ENCODE peak calls at places on chromosomes 6 and 20, in four cellular contexts. R, Q, G and D are unnamed samples.
A peak's percentile ranks its signal among the peaks of the same experiment; 100 is the strongest.

GRCh38 chr6:93779086-93779858 is 359.9 kb upstream of the EPHA7 start:
- ATAC-seq in R (no peak), Q (peak; percentile 62), G (no peak), D (no peak)

GRCh38 chr20:16455296-16455695 is 118.0 kb downstream of the KIF16B start:
- ATAC-seq in R (no peak), Q (no peak), G (no peak), D (no peak)

GRCh38 chr6:57224769-57225515 is 2.8 kb upstream of the RAB23 start:
- ATAC-seq in R (no peak), Q (no peak), G (no peak), D (no peak)

GRCh38 chr6:4017058-4017457 is 61.9 kb downstream of the FAM217A start:
- ATAC-seq in R (no peak), Q (no peak), G (no peak), D (no peak)

GRCh38 chr6:89980353-89980752 is 86.1 kb downstream of the GJA10 start:
- ATAC-seq in R (no peak), Q (no peak), G (no peak), D (no peak)

GRCh38 chr20:11210611-11211010 is 536.8 kb upstream of the JAG1 start:
- ATAC-seq in R (no peak), Q (no peak), G (no peak), D (no peak)

GRCh38 chr20:2331901-2332565 is 36.2 kb downstream of the TGM3 start:
- ATAC-seq in R (no peak), Q (no peak), G (no peak), D (no peak)

GRCh38 chr6:131552572-131552971 is 20.5 kb upstream of the ARG1 start:
- ATAC-seq in R (no peak), Q (no peak), G (no peak), D (no peak)

GRCh38 chr6:31794866-31795615 is 511 bp downstream of the VARS1 start:
- ATAC-seq in R (no peak), Q (peak; percentile 16), G (peak; percentile 12), D (no peak)

GRCh38 chr20:32052792-32053362 is 835 bp downstream of the HCK start:
- ATAC-seq in R (peak; percentile 74), Q (peak; percentile 80), G (no peak), D (peak; percentile 60)

GRCh38 chr6:41548098-41548840 is 2.1 kb downstream of the FOXP4 start:
- ATAC-seq in R (no peak), Q (peak; percentile 8), G (no peak), D (no peak)

GRCh38 chr6:25504661-25505060 is 147.4 kb upstream of the SCGN start:
- ATAC-seq in R (no peak), Q (no peak), G (no peak), D (no peak)

GRCh38 chr6:40720375-40720748 is 133.2 kb upstream of the LRFN2 start:
- ATAC-seq in R (no peak), Q (no peak), G (no peak), D (no peak)

GRCh38 chr20:52016022-52016421 is 175.6 kb downstream of the ZFP64 start:
- ATAC-seq in R (no peak), Q (no peak), G (no peak), D (no peak)

GRCh38 chr20:8232332-8232731 is 100.3 kb downstream of the PLCB1 start:
- ATAC-seq in R (no peak), Q (no peak), G (no peak), D (peak; percentile 48)

GRCh38 chr6:37024665-37025337 is 19.3 kb downstream of the FGD2 start:
- ATAC-seq in R (peak; percentile 20), Q (peak; percentile 55), G (no peak), D (no peak)

GRCh38 chr6:42166444-42167141 is 6.6 kb upstream of the GUCA1A start:
- ATAC-seq in R (peak; percentile 91), Q (peak; percentile 97), G (peak; percentile 98), D (peak; percentile 67)

GRCh38 chr6:105485456-105485855 is 82.6 kb upstream of the PREP start:
- ATAC-seq in R (no peak), Q (no peak), G (no peak), D (no peak)

GRCh38 chr6:131776986-131777385 is 30.8 kb upstream of the ENPP1 start:
- ATAC-seq in R (no peak), Q (no peak), G (no peak), D (no peak)

GRCh38 chr20:53903652-53903987 is 166.8 kb downstream of the BCAS1 start:
- ATAC-seq in R (peak; percentile 18), Q (no peak), G (no peak), D (no peak)

GRCh38 chr6:123879749-123880148 is 76.1 kb downstream of the NKAIN2 start:
- ATAC-seq in R (no peak), Q (no peak), G (no peak), D (no peak)

GRCh38 chr6:25007269-25007699 is 71.5 kb upstream of the RIPOR2 start:
- ATAC-seq in R (peak; percentile 57), Q (peak; percentile 2), G (peak; percentile 37), D (no peak)

GRCh38 chr6:3001773-3002293 is 2.1 kb downstream of the NQO2 start:
- ATAC-seq in R (no peak), Q (no peak), G (no peak), D (no peak)

GRCh38 chr6:39956951-39957350 is 22.7 kb upstream of the MOCS1 start:
- ATAC-seq in R (no peak), Q (no peak), G (no peak), D (no peak)

GRCh38 chr6:10033223-10033829 is 381.5 kb downstream of the TFAP2A start:
- ATAC-seq in R (no peak), Q (no peak), G (no peak), D (no peak)

GRCh38 chr20:53914091-53914860 is 156.1 kb downstream of the BCAS1 start:
- ATAC-seq in R (no peak), Q (no peak), G (no peak), D (no peak)

GRCh38 chr6:11722224-11722623 is 56.4 kb downstream of the ADTRP start:
- ATAC-seq in R (peak; percentile 52), Q (no peak), G (peak; percentile 59), D (no peak)

GRCh38 chr20:41357424-41358163 is 9.0 kb downstream of the EMILIN3 start:
- ATAC-seq in R (no peak), Q (no peak), G (no peak), D (no peak)

GRCh38 chr20:33908351-33908750 is 85.4 kb upstream of the RALY start:
- ATAC-seq in R (no peak), Q (no peak), G (no peak), D (no peak)

GRCh38 chr20:47748851-47749250 is 36.4 kb downstream of the SULF2 start:
- ATAC-seq in R (no peak), Q (peak; percentile 63), G (no peak), D (no peak)

GRCh38 chr6:158332237-158332636 is 20.0 kb downstream of the TULP4 start:
- ATAC-seq in R (no peak), Q (peak; percentile 90), G (no peak), D (no peak)

GRCh38 chr6:119717942-119718341 is 368.4 kb upstream of the MAN1A1 start:
- ATAC-seq in R (no peak), Q (no peak), G (no peak), D (no peak)

GRCh38 chr6:119716668-119717270 is 367.2 kb upstream of the MAN1A1 start:
- ATAC-seq in R (no peak), Q (no peak), G (no peak), D (no peak)

GRCh38 chr6:119726086-119726485 is 376.5 kb upstream of the MAN1A1 start:
- ATAC-seq in R (no peak), Q (no peak), G (no peak), D (no peak)

DNA sequence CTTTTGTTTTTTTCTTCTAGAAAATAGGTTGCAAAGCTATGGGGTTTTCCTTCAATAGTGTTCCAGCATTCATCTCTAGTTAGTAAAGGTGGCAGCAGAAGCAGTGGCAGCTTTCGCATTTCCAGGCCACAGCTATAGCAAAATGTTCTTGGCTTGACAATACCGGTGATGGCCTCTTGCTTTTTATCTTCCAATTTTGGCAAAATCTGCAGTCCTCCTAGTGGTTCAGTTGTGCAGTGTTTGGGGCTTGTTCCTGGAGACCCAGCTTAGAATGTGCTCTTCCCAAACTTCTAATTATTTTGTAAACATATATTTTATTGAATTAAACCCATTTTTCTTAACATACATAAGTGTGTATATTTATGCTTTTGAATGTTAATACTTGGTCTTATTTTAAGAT is 370.6 kb upstream of the MAN1A1 start:
- ATAC-seq in R (no peak), Q (no peak), G (no peak), D (no peak)
- TF ChIP-seq CTCF in R (no peak), Q (no peak), G (no peak), D (no peak)

GRCh38 chr20:20664795-20665194 is 47.6 kb downstream of the RALGAPA2 start:
- ATAC-seq in R (no peak), Q (peak; percentile 86), G (peak; percentile 55), D (no peak)
- TF ChIP-seq CTCF in R (no peak), Q (peak; percentile 38), G (peak; percentile 41), D (no peak)

GRCh38 chr20:61661025-61661424 is 404.7 kb downstream of the TAF4 start:
- ATAC-seq in R (no peak), Q (no peak), G (no peak), D (no peak)

GRCh38 chr20:61663521-61664425 is 401.9 kb downstream of the TAF4 start:
- ATAC-seq in R (no peak), Q (no peak), G (no peak), D (no peak)

GRCh38 chr20:61662946-61663460 is 402.7 kb downstream of the TAF4 start:
- ATAC-seq in R (no peak), Q (no peak), G (no peak), D (no peak)

GRCh38 chr20:61661583-61661982 is 404.1 kb downstream of the TAF4 start:
- ATAC-seq in R (no peak), Q (no peak), G (no peak), D (no peak)

DNA sequence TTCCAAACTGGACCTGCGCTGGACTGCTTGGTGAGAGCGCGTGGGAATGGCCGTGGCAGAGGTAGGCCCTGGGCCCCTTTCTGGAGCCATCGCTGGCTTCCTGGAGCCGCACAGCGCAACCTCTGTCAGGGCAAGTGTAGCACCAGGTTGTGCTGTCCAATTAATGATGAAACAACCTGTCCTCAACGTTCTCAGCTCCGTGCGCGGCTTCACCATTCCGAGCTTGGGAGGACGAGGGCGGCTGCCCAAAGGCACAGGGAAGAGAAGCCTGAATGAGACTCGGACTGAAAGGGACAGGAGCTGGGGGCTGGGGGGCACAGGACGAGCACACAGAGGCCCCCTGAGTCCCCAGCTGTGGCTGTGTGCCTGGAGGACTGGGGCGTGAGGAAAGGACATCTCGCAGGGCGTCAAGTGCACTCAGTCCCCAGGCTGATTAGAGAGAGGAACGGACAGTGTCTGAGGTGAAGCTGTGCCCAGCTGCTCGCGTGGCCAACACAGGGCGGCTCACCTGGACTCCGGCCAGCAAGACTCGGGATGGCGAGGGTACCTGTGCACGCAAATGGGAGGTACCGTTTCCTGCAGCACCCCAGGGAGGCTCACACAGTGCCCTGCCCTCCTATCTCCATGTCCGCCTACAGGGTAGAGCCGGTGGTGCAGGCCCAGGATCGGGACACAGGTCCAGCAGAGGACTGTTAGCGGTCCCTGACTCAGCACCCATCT is 403.3 kb downstream of the TAF4 start:
- ATAC-seq in R (no peak), Q (no peak), G (no peak), D (no peak)
- TF ChIP-seq CTCF in R (no peak), Q (no peak), G (no peak), D (no peak)

GRCh38 chr6:30490031-30490876 is 945 bp downstream of the HLA-E start:
- ATAC-seq in R (peak; percentile 56), Q (peak; percentile 89), G (peak; percentile 49), D (peak; percentile 58)

GRCh38 chr6:30495993-30496392 is 6.7 kb downstream of the HLA-E start:
- ATAC-seq in R (no peak), Q (no peak), G (no peak), D (no peak)

GRCh38 chr6:30491963-30492616 is 2.8 kb downstream of the HLA-E start:
- ATAC-seq in R (no peak), Q (no peak), G (no peak), D (no peak)

GRCh38 chr6:30494275-30494990 is 5.1 kb downstream of the HLA-E start:
- ATAC-seq in R (no peak), Q (no peak), G (no peak), D (no peak)

GRCh38 chr6:30493643-30494250 is 4.4 kb downstream of the HLA-E start:
- ATAC-seq in R (no peak), Q (no peak), G (no peak), D (no peak)
- TF ChIP-seq CTCF in R (no peak), Q (no peak), G (peak; percentile 31), D (no peak)